ENCODE peak calls at places on chromosome 7, in eight cellular contexts. I is uterus; H is adrenal gland; B is CD4-positive, alpha-beta T cell; Y is left ventricle myocardium inferior; O is keratinocyte; Z is Caco-2; J is tibial nerve. Q is an unnamed sample.

GRCh38 chr7:158130023-158130409 is 457.6 kb downstream of the PTPRN2 start:
- DNase-seq in Y (no peak), Z (no peak), H (no peak), B (no peak), J (no peak), O (no peak), I (no peak), Q (no peak)

GRCh38 chr7:42197391-42197790 is 39.6 kb downstream of the GLI3 start:
- DNase-seq in J (no peak), H (no peak), Z (no peak), Y (no peak), I (no peak), B (no peak), O (no peak), Q (no peak)

GRCh38 chr7:98165827-98166667 is 45.2 kb upstream of the BHLHA15 start:
- DNase-seq in J (peak; percentile 29), Z (peak; percentile 77), O (no peak), I (no peak), Y (no peak), H (peak; percentile 82), B (peak; percentile 41), Q (peak; percentile 63)

GRCh38 chr7:39613577-39613976 is 9.8 kb upstream of the RALA start:
- DNase-seq in Z (no peak), Y (no peak), O (no peak), H (no peak), I (no peak), B (no peak), J (no peak), Q (no peak)

GRCh38 chr7:105454921-105455320 is 66.2 kb upstream of the SRPK2 start:
- DNase-seq in O (peak; percentile 38), Z (no peak), J (no peak), H (no peak), I (no peak), Y (no peak), B (no peak), Q (no peak)

GRCh38 chr7:123494193-123494796 is 40.1 kb downstream of the IQUB start:
- DNase-seq in Z (peak; percentile 30), B (no peak), J (peak; percentile 58), H (peak; percentile 57), Y (no peak), I (no peak), O (no peak), Q (peak; percentile 63)

GRCh38 chr7:97187067-97187466 is 69.6 kb downstream of the SDHAF3 start:
- DNase-seq in I (no peak), Y (no peak), B (no peak), J (no peak), Z (no peak), O (no peak), H (no peak), Q (peak; percentile 21)

GRCh38 chr7:130207642-130208041 is at the start of gene SSMEM1:
- DNase-seq in H (no peak), O (peak; percentile 35), I (no peak), Z (no peak), J (no peak), B (no peak), Y (no peak), Q (peak; percentile 53)

GRCh38 chr7:44517175-44517574 is 24.0 kb downstream of the NPC1L1 start:
- DNase-seq in Y (no peak), Z (no peak), B (no peak), H (no peak), I (no peak), O (no peak), J (no peak), Q (no peak)

GRCh38 chr7:110421490-110422241 is 669.3 kb upstream of the LRRN3 start:
- DNase-seq in H (no peak), J (no peak), I (no peak), Z (no peak), Y (no peak), O (no peak), B (no peak), Q (no peak)

GRCh38 chr7:68238204-68238805 is 1241.7 kb downstream of the TYW1 start:
- DNase-seq in H (no peak), J (no peak), I (no peak), B (no peak), O (no peak), Y (no peak), Z (no peak), Q (no peak)

GRCh38 chr7:55033241-55033846 is 14.5 kb downstream of the EGFR start:
- DNase-seq in I (no peak), Y (no peak), J (no peak), B (no peak), O (no peak), Z (no peak), H (no peak), Q (no peak)

GRCh38 chr7:40673285-40673684 is 538.5 kb downstream of the SUGCT start:
- DNase-seq in I (no peak), H (no peak), B (no peak), Z (no peak), J (no peak), O (no peak), Y (no peak), Q (peak; percentile 69)

GRCh38 chr7:92763636-92764423 is 72.5 kb downstream of the CDK6 start:
- DNase-seq in Y (no peak), B (no peak), J (no peak), O (peak; percentile 82), Z (peak; percentile 82), I (no peak), H (no peak), Q (no peak)

GRCh38 chr7:92563345-92563744 is 26.8 kb downstream of the FAM133B start:
- DNase-seq in Y (no peak), I (no peak), B (no peak), H (no peak), O (no peak), Z (no peak), J (no peak), Q (no peak)

GRCh38 chr7:145082366-145083240 is 246.8 kb upstream of the TPK1 start:
- DNase-seq in I (no peak), B (no peak), Z (no peak), O (no peak), Y (no peak), J (no peak), H (no peak), Q (no peak)

GRCh38 chr7:106166651-106167342 is 54.7 kb upstream of the SYPL1 start:
- DNase-seq in Z (peak; percentile 74), Y (no peak), I (no peak), B (no peak), J (peak; percentile 73), H (peak; percentile 76), O (no peak), Q (peak; percentile 79)

GRCh38 chr7:106964455-106964854 is 80.0 kb upstream of the PRKAR2B start:
- DNase-seq in Y (no peak), Z (no peak), O (no peak), B (no peak), I (no peak), J (no peak), H (no peak), Q (no peak)

GRCh38 chr7:44212581-44213184 is 11.9 kb downstream of the YKT6 start:
- DNase-seq in O (no peak), I (no peak), H (no peak), B (no peak), J (no peak), Z (no peak), Y (no peak), Q (no peak)

GRCh38 chr7:105512926-105513526 is 9.0 kb downstream of the PUS7 start:
- DNase-seq in H (peak; percentile 15), Y (no peak), O (no peak), J (no peak), B (no peak), Z (no peak), I (no peak), Q (no peak)

GRCh38 chr7:90411510-90411909 is 8.2 kb downstream of the CLDN12 start:
- DNase-seq in O (no peak), B (no peak), Z (no peak), H (no peak), Y (no peak), I (no peak), J (no peak), Q (no peak)

GRCh38 chr7:2120251-2120660 is 112.5 kb downstream of the MAD1L1 start:
- DNase-seq in I (no peak), H (no peak), Y (no peak), J (no peak), B (peak; percentile 29), O (no peak), Z (no peak), Q (peak; percentile 12)

GRCh38 chr7:134140889-134141867 is 14.0 kb downstream of the LRGUK start:
- DNase-seq in Z (peak; percentile 77), I (peak; percentile 58), J (peak; percentile 72), H (peak; percentile 89), B (peak; percentile 31), O (no peak), Y (peak; percentile 66), Q (peak; percentile 74)

GRCh38 chr7:155143381-155143780 is 73.3 kb downstream of the HTR5A start:
- DNase-seq in H (no peak), Z (no peak), Y (no peak), J (no peak), B (no peak), O (no peak), I (no peak), Q (no peak)
- H3K27me3 ChIP-seq in H (no peaks in the 10 kb centered on the region), Z (no peaks in the 10 kb centered on the region), Y (peaks cover 78% of the 10 kb centered on the region), J (no peaks in the 10 kb centered on the region), B (peaks cover 10% of the 10 kb centered on the region), O (no peaks in the 10 kb centered on the region), I (no peaks in the 10 kb centered on the region), Q (no peaks in the 10 kb centered on the region)

GRCh38 chr7:77995717-77996116 is 197.1 kb downstream of the PHTF2 start:
- DNase-seq in B (no peak), H (no peak), I (no peak), Z (peak; percentile 22), J (no peak), O (no peak), Y (no peak), Q (peak; percentile 30)
- TF ChIP-seq CTCF in B (no peak), H (no peak), I (no peak), Z (peak; percentile 47), J (no peak), O (no peak), Y (no peak), Q (no peak)

DNA sequence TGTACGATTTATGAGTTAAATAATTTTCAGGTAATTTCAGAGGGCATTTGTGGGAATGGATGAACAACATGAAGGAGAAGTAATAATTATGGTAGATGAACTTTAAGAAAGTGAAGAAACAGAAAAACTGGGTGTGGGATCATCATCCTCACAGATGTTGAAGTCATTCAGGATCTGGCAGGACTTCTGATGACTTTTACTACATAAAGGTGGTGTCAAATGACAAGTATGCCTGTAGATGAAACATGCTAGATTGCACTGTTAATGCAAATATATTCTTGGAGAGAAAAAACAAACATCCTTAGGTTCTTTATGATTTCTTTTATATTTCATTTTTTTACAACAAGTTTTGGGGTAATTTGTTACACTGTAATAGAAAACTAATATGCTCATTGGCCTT is 230.2 kb downstream of the PCLO start:
- DNase-seq in Z (no peak), Y (no peak), B (no peak), J (no peak), H (no peak), O (no peak), I (no peak), Q (no peak)
- H3K27me3 ChIP-seq in Z (no peaks in the 10 kb centered on the region), Y (no peaks in the 10 kb centered on the region), B (no peaks in the 10 kb centered on the region), J (no peaks in the 10 kb centered on the region), H (no peaks in the 10 kb centered on the region), O (no peaks in the 10 kb centered on the region), I (no peaks in the 10 kb centered on the region), Q (no peaks in the 10 kb centered on the region)

DNA sequence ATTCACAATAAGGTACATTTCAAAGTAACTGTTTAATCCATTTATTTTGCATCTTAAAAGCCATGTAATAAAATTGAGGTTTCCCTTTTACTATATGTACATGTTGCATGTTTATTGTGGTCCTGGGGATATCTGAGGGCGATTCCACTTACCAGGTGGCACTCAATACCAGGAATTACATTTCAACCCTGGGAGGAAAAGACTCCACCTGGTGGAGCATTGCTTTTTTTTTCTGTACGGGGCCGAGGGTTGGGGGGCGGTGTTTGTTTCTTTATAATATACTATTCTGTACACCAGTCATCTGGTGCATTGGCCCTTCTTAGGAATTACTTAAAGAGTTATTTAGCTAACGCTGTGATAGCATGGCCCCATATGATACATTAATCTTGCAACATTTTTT is 7.1 kb upstream of the HGF start:
- DNase-seq in H (no peak), B (no peak), O (no peak), I (no peak), Z (peak; percentile 7), J (no peak), Y (no peak), Q (no peak)
- TF ChIP-seq CTCF in H (no peak), B (no peak), O (no peak), I (no peak), Z (peak; percentile 28), J (no peak), Y (no peak), Q (no peak)